ENCODE peak calls at places on chromosomes 6 and 20, in eight cellular contexts. B, K, Y, L, R, G, O and C are unnamed samples.

GRCh38 chr6:158717341-158718328 is 67.8 kb downstream of the SYTL3 start:
- DNase-seq in B (peak), K (no peak), Y (no peak), L (no peak), R (no peak), G (no peak), O (no peak), C (no peak)

GRCh38 chr20:24670341-24670821 is 201.0 kb downstream of the SYNDIG1 start:
- DNase-seq in B (no peak), K (no peak), Y (no peak), L (no peak), R (no peak), G (no peak), O (no peak), C (no peak)

GRCh38 chr6:132131777-132132176 is 180.6 kb upstream of the CCN2 start:
- DNase-seq in B (no peak), K (no peak), Y (no peak), L (peak), R (no peak), G (no peak), O (peak), C (no peak)

GRCh38 chr20:45368221-45368980 is 5.4 kb downstream of the SYS1 start:
- DNase-seq in B (peak), K (no peak), Y (no peak), L (no peak), R (no peak), G (no peak), O (no peak), C (no peak)

GRCh38 chr20:33242319-33243100 is 6.7 kb downstream of the BPIFA1 start:
- DNase-seq in B (no peak), K (no peak), Y (no peak), L (no peak), R (no peak), G (no peak), O (no peak), C (no peak)

GRCh38 chr6:132464538-132465256 is 48.2 kb downstream of the STX7 start:
- DNase-seq in B (no peak), K (no peak), Y (no peak), L (peak), R (no peak), G (no peak), O (peak), C (no peak)

GRCh38 chr6:113635222-113635970 is 221.7 kb upstream of the MARCKS start:
- DNase-seq in B (no peak), K (no peak), Y (no peak), L (no peak), R (no peak), G (no peak), O (no peak), C (no peak)

GRCh38 chr6:146543211-146543939 is at the start of gene RAB32:
- DNase-seq in B (no peak), K (peak), Y (peak), L (peak), R (peak), G (peak), O (peak), C (no peak)

GRCh38 chr6:36463686-36464085 is 20.9 kb downstream of the KCTD20 start:
- DNase-seq in B (no peak), K (no peak), Y (no peak), L (peak), R (no peak), G (no peak), O (peak), C (no peak)

GRCh38 chr20:38200646-38201045 is 35.6 kb upstream of the TGM2 start:
- DNase-seq in B (no peak), K (no peak), Y (peak), L (no peak), R (no peak), G (no peak), O (no peak), C (no peak)

GRCh38 chr6:17741507-17741906 is 34.8 kb upstream of the NUP153 start:
- DNase-seq in B (no peak), K (no peak), Y (no peak), L (no peak), R (no peak), G (no peak), O (no peak), C (no peak)

GRCh38 chr6:152941746-152942145 is 41.1 kb downstream of the FBXO5 start:
- DNase-seq in B (no peak), K (no peak), Y (no peak), L (no peak), R (no peak), G (no peak), O (no peak), C (no peak)

GRCh38 chr20:10185741-10186558 is 32.7 kb upstream of the SNAP25 start:
- DNase-seq in B (no peak), K (no peak), Y (no peak), L (no peak), R (no peak), G (no peak), O (no peak), C (peak)

GRCh38 chr6:100258752-100259151 is 206.0 kb downstream of the SIM1 start:
- DNase-seq in B (no peak), K (no peak), Y (no peak), L (no peak), R (no peak), G (no peak), O (no peak), C (no peak)

GRCh38 chr6:159716247-159717086 is 10.8 kb upstream of the WTAP start:
- DNase-seq in B (no peak), K (no peak), Y (peak), L (peak), R (no peak), G (no peak), O (peak), C (no peak)

GRCh38 chr6:169386431-169387057 is 132.9 kb upstream of the THBS2 start:
- DNase-seq in B (no peak), K (no peak), Y (no peak), L (peak), R (no peak), G (no peak), O (peak), C (no peak)

GRCh38 chr20:64044484-64045247 is 4.8 kb downstream of the SOX18 start:
- DNase-seq in B (no peak), K (no peak), Y (peak), L (peak), R (no peak), G (no peak), O (peak), C (no peak)

GRCh38 chr20:23231561-23232218 is 118.9 kb upstream of the NXT1 start:
- DNase-seq in B (no peak), K (no peak), Y (no peak), L (no peak), R (no peak), G (no peak), O (peak), C (no peak)

GRCh38 chr6:15887491-15888461 is 224.9 kb upstream of the DTNBP1 start:
- DNase-seq in B (no peak), K (no peak), Y (no peak), L (no peak), R (no peak), G (no peak), O (no peak), C (no peak)

GRCh38 chr6:42336431-42336830 is 115.3 kb downstream of the TRERF1 start:
- DNase-seq in B (no peak), K (no peak), Y (no peak), L (no peak), R (no peak), G (no peak), O (no peak), C (no peak)

GRCh38 chr6:47767102-47767501 is 14.7 kb upstream of the OPN5 start:
- DNase-seq in B (no peak), K (no peak), Y (no peak), L (no peak), R (no peak), G (no peak), O (no peak), C (no peak)

GRCh38 chr20:34753706-34754461 is 49.7 kb downstream of the TP53INP2 start:
- DNase-seq in B (no peak), K (no peak), Y (no peak), L (peak), R (no peak), G (no peak), O (peak), C (no peak)

GRCh38 chr20:50331469-50332251 is 141.0 kb downstream of the CEBPB start:
- DNase-seq in B (no peak), K (no peak), Y (no peak), L (no peak), R (no peak), G (no peak), O (no peak), C (no peak)